ENCODE peak calls at places on chromosomes 1 and 21, in six cellular contexts. Z is colonic mucosa, T is lower lobe of right lung, Q is brain microvascular endothelial cell, R is ovary, U is stomach. V is an unnamed sample.

GRCh38 chr1:209542585-209542984 is 40.9 kb upstream of the CAMK1G start:
- DNase-seq in Z (no peak), T (no peak), Q (no peak), R (no peak), U (no peak), V (no peak)

GRCh38 chr1:161342186-161342585 is 25.5 kb downstream of the CFAP126 start:
- DNase-seq in Z (no peak), T (no peak), Q (no peak), R (no peak), U (no peak), V (no peak)

GRCh38 chr1:61142726-61143500 is 60.6 kb downstream of the NFIA start:
- DNase-seq in Z (peak), T (no peak), Q (no peak), R (peak), U (no peak), V (no peak)

GRCh38 chr21:30256100-30256499 is 26.6 kb downstream of the KRTAP24-1 start:
- DNase-seq in Z (peak), T (no peak), Q (no peak), R (no peak), U (no peak), V (no peak)

GRCh38 chr1:206895320-206895719 is 1.9 kb upstream of the IL24 start:
- DNase-seq in Z (no peak), T (no peak), Q (no peak), R (no peak), U (no peak), V (no peak)

GRCh38 chr1:3066250-3066711 is 2.7 kb upstream of the PRDM16 start:
- DNase-seq in Z (no peak), T (peak), Q (no peak), R (peak), U (peak), V (no peak)

GRCh38 chr1:205199090-205199930 is 12.2 kb downstream of the DSTYK start:
- DNase-seq in Z (no peak), T (no peak), Q (peak), R (no peak), U (no peak), V (no peak)

GRCh38 chr1:20702416-20702815 is 15.4 kb downstream of the KIF17 start:
- DNase-seq in Z (no peak), T (no peak), Q (no peak), R (no peak), U (no peak), V (no peak)

GRCh38 chr21:28419811-28420210 is 572.9 kb downstream of the LTN1 start:
- DNase-seq in Z (no peak), T (no peak), Q (no peak), R (no peak), U (no peak), V (no peak)

GRCh38 chr1:67285780-67286488 is 21.7 kb upstream of the IL12RB2 start:
- DNase-seq in Z (no peak), T (no peak), Q (peak), R (no peak), U (no peak), V (peak)

GRCh38 chr1:173549813-173550212 is 53.1 kb downstream of the SLC9C2 start:
- DNase-seq in Z (no peak), T (no peak), Q (no peak), R (no peak), U (no peak), V (peak)

GRCh38 chr1:197614916-197615692 is 160.2 kb downstream of the DENND1B start:
- DNase-seq in Z (peak), T (no peak), Q (peak), R (no peak), U (peak), V (peak)

GRCh38 chr1:184888505-184888904 is 85.8 kb downstream of the NIBAN1 start:
- DNase-seq in Z (no peak), T (no peak), Q (peak), R (no peak), U (no peak), V (peak)

GRCh38 chr1:165455111-165455510 is 10.2 kb upstream of the RXRG start:
- DNase-seq in Z (no peak), T (no peak), Q (no peak), R (no peak), U (no peak), V (no peak)

GRCh38 chr1:153553691-153554608 is 4.9 kb upstream of the S100A3 start:
- DNase-seq in Z (no peak), T (no peak), Q (no peak), R (no peak), U (no peak), V (peak)

GRCh38 chr1:159889821-159890252 is 10.1 kb downstream of the CFAP45 start:
- DNase-seq in Z (peak), T (no peak), Q (peak), R (no peak), U (no peak), V (peak)

GRCh38 chr1:243490748-243491686 is 235.2 kb downstream of the SDCCAG8 start:
- DNase-seq in Z (no peak), T (no peak), Q (no peak), R (no peak), U (no peak), V (no peak)

GRCh38 chr1:179825201-179825600 is 52.4 kb downstream of the TOR1AIP2 start:
- DNase-seq in Z (no peak), T (no peak), Q (no peak), R (no peak), U (no peak), V (no peak)

GRCh38 chr1:201396859-201397464 is 2.2 kb downstream of the LAD1 start:
- DNase-seq in Z (peak), T (peak), Q (no peak), R (no peak), U (peak), V (no peak)

GRCh38 chr1:72649974-72650373 is 367.6 kb upstream of the NEGR1 start:
- DNase-seq in Z (no peak), T (no peak), Q (no peak), R (no peak), U (no peak), V (peak)

GRCh38 chr1:118928739-118929554 is 59.2 kb downstream of the TBX15 start:
- DNase-seq in Z (no peak), T (no peak), Q (no peak), R (no peak), U (no peak), V (peak)

GRCh38 chr1:16436946-16437474 is at the start of gene SPATA21:
- DNase-seq in Z (no peak), T (no peak), Q (no peak), R (no peak), U (no peak), V (no peak)

GRCh38 chr1:164777518-164777917 is 218.5 kb downstream of the PBX1 start:
- DNase-seq in Z (no peak), T (no peak), Q (no peak), R (no peak), U (no peak), V (no peak)

GRCh38 chr1:206967096-206967851 is 3.0 kb downstream of the FCAMR start:
- DNase-seq in Z (peak), T (no peak), Q (no peak), R (no peak), U (no peak), V (no peak)

GRCh38 chr1:6423321-6423999 is 1.1 kb upstream of the ESPN start:
- DNase-seq in Z (peak), T (peak), Q (peak), R (peak), U (peak), V (peak)

GRCh38 chr1:59498640-59499039 is 201.7 kb downstream of the FGGY start:
- DNase-seq in Z (no peak), T (no peak), Q (no peak), R (no peak), U (no peak), V (no peak)

GRCh38 chr1:54716299-54717047 is 812 bp downstream of the TTC4 start:
- DNase-seq in Z (no peak), T (no peak), Q (peak), R (no peak), U (no peak), V (no peak)

GRCh38 chr1:188715566-188715965 is 1762.1 kb downstream of the BRINP3 start:
- DNase-seq in Z (no peak), T (no peak), Q (no peak), R (no peak), U (no peak), V (no peak)

GRCh38 chr1:73839922-73840321 is 358.1 kb downstream of the LRRIQ3 start:
- DNase-seq in Z (no peak), T (no peak), Q (peak), R (no peak), U (no peak), V (no peak)

GRCh38 chr1:47951545-47952235 is 45.5 kb downstream of the TRABD2B start:
- DNase-seq in Z (no peak), T (no peak), Q (no peak), R (no peak), U (no peak), V (no peak)

GRCh38 chr1:98704474-98704873 is 43.0 kb downstream of the SNX7 start:
- DNase-seq in Z (no peak), T (no peak), Q (peak), R (no peak), U (no peak), V (no peak)

GRCh38 chr1:203129501-203130231 is 2.1 kb downstream of the ADORA1 start:
- DNase-seq in Z (no peak), T (no peak), Q (no peak), R (no peak), U (peak), V (no peak)

DNA sequence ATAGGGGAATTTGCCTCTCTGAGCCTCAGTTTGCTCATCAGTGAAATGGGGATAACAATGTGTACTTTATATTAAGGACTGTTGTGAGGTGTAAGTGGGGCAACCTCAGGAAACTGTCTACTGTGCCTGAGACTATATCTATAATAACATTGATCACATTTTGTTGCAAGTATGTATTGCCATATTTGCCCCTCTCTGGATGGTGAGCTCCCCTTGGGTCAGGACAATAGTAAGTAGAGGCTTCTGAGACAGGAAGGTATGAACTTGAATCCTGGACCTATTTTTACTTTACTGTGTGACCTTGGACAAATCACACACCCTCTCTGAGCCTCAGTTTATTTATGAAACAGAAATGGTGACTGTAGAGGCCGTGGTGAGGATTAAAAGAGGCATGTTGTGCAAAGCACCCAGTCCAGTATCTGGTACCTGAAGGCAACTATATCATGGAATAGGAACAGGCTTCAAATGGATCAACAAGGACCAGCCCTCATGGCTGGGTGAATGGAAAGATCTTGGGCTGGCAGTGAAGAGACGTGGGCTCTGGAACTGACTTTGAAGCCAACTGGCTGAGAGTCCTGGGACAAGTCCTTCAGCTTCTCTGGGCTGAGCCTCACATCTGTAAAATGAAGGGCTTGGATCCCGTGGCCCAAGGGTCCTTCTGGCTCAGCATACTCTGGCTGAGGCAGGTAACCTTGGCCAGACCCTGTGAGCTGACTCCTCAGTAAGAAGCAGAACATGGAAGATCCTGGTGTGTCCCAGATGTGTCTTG is 35.0 kb upstream of the ID3 start:
- DNase-seq in Z (no peak), T (no peak), Q (no peak), R (no peak), U (no peak), V (no peak)
- H3K4me3 ChIP-seq in Z (no peak), T (no peak), Q (no peak), R (no peak), U (no peak), V (no peak)

DNA sequence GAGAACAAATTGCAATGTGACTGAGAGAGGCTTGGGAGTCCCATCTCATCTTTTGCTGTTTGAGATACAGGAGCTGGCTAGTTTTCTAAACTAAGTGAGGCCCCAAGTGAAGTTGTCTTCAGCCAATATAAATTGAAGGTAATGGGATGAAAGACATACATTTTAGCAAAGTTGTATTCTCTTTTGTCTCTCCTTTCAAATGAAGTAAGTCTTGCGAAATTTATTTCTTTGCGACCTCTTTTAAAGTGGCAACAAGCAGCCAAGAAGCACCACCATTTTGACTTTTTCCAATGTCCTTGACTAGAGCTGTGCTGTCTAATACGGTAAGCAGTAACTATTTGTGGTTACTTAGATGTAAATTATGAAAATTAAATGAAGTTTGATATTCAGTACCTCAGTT is 385.7 kb downstream of the USP25 start:
- DNase-seq in Z (no peak), T (no peak), Q (no peak), R (no peak), U (no peak), V (peak)
- H3K27ac ChIP-seq in Z (no peak), T (no peak), Q (no peak), R (no peak), U (no peak), V (no peak)

GRCh38 chr1:39657402-39657801 is 14.5 kb downstream of the NT5C1A start:
- DNase-seq in Z (no peak), T (no peak), Q (peak), R (no peak), U (no peak), V (no peak)
- H3K4me3 ChIP-seq in Z (no peak), T (no peak), Q (no peak), R (no peak), U (no peak), V (no peak)

GRCh38 chr1:221723018-221723917 is 18.6 kb downstream of the DUSP10 start:
- DNase-seq in Z (no peak), T (no peak), Q (peak), R (no peak), U (no peak), V (no peak)
- H3K27ac ChIP-seq in Z (no peak), T (no peak), Q (peak), R (no peak), U (peak), V (no peak)

GRCh38 chr1:227947425-227947677 is 381 bp downstream of the WNT9A start:
- DNase-seq in Z (peak), T (no peak), Q (no peak), R (no peak), U (no peak), V (peak)

GRCh38 chr1:227944931-227945890 is 2.5 kb downstream of the WNT9A start:
- DNase-seq in Z (peak), T (no peak), Q (no peak), R (peak), U (peak), V (no peak)

GRCh38 chr1:227944066-227944930 is 3.4 kb downstream of the WNT9A start:
- DNase-seq in Z (peak), T (peak), Q (no peak), R (peak), U (peak), V (no peak)

GRCh38 chr1:227946624-227947424 is 908 bp downstream of the WNT9A start:
- DNase-seq in Z (peak), T (peak), Q (peak), R (peak), U (peak), V (no peak)

DNA sequence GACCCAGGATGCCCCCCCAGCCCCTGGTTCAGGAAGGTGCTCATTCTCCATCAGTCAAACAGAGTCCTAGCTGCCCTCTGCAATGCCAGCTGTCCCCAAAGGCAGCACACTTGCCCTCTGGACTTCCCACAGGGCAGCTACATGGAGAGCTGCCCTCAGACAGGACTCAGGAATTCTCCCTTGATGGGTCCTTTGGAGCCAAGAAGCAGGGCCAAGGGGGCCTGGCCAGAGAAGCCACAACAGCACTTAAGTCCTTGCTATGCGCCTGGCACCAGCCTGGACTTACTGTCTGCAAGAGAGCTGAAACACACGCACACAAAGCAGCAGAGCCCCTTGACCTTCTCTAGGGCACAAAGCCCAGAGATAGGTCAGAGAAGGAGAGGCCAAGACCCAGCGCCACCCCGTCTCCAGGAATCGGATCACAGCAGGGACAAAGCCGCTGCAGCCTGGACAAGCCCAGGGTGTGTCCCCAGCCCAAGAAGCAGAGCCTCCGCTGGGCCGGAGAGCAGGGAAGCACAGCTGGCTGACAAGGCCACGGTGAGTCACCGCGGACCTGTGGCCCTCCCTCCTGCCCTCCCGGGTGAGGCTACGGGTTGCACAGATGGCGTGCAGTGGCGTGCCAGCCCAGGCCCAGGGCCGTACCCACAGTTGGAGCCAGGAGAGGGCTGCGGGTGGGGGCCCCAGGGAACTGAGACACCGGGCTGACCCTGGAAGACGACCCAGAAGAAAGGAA is 1.7 kb downstream of the WNT9A start:
- DNase-seq in Z (peak), T (peak), Q (peak), R (peak), U (peak), V (peak)
- H3K4me3 ChIP-seq in Z (peak), T (peak), Q (no peak), R (peak), U (peak), V (peak)